ENCODE peak calls at places on chromosomes 3 and 15, in five cellular contexts. F is pancreas; K is GM12865; R is activated naive CD4-positive, alpha-beta T cell treated with anti-CD3 and anti-CD28 coated beads, Interleukin-2, amount 10 ng/mL, durations not matched to agents 7 days and 5 days; E is kidney glomerular epithelial cell. H is an unnamed sample.

GRCh38 chr3:111737712-111738097 is 121.4 kb upstream of the PHLDB2 start:
- DNase-seq in F (peak; percentile 71), K (peak; percentile 29), R (no peak), E (peak; percentile 69), H (peak; percentile 94)

GRCh38 chr15:40111888-40112287 is 3.2 kb upstream of the BMF start:
- DNase-seq in F (no peak), K (no peak), R (no peak), E (no peak), H (no peak)

GRCh38 chr3:49724586-49724985 is 835 bp upstream of the GMPPB start:
- DNase-seq in F (peak; percentile 48), K (peak; percentile 59), R (peak; percentile 59), E (no peak), H (no peak)

GRCh38 chr15:69860316-69860715 is 237.4 kb downstream of the TLE3 start:
- DNase-seq in F (no peak), K (no peak), R (no peak), E (no peak), H (no peak)

GRCh38 chr15:38010390-38010789 is 76.0 kb downstream of the TMCO5A start:
- DNase-seq in F (no peak), K (no peak), R (no peak), E (no peak), H (peak; percentile 68)

GRCh38 chr3:167113466-167113865 is 266.6 kb downstream of the ZBBX start:
- DNase-seq in F (no peak), K (no peak), R (no peak), E (no peak), H (no peak)

GRCh38 chr15:48500595-48500994 is 144.9 kb downstream of the FBN1 start:
- DNase-seq in F (no peak), K (peak; percentile 14), R (no peak), E (no peak), H (peak; percentile 87)

GRCh38 chr3:139388961-139389551 is 391 bp downstream of the COPB2 start:
- DNase-seq in F (no peak), K (peak; percentile 12), R (no peak), E (no peak), H (no peak)

GRCh38 chr15:95663156-95663831 is 667.2 kb upstream of the NR2F2 start:
- DNase-seq in F (no peak), K (no peak), R (no peak), E (no peak), H (peak; percentile 51)

GRCh38 chr3:177693596-177693995 is 496.3 kb upstream of the TBL1XR1 start:
- DNase-seq in F (no peak), K (no peak), R (no peak), E (no peak), H (no peak)

GRCh38 chr3:51510996-51511395 is 11.2 kb upstream of the DCAF1 start:
- DNase-seq in F (no peak), K (no peak), R (no peak), E (no peak), H (no peak)

GRCh38 chr15:77335298-77335697 is 84.6 kb downstream of the PEAK1 start:
- DNase-seq in F (no peak), K (no peak), R (no peak), E (no peak), H (no peak)

GRCh38 chr3:110521019-110521418 is 550.6 kb upstream of the NECTIN3 start:
- DNase-seq in F (no peak), K (no peak), R (no peak), E (no peak), H (peak; percentile 83)

GRCh38 chr15:35956066-35956465 is 410.1 kb upstream of the DPH6 start:
- DNase-seq in F (no peak), K (no peak), R (no peak), E (no peak), H (no peak)

GRCh38 chr3:159185443-159186050 is 383.7 kb downstream of the MFSD1 start:
- DNase-seq in F (no peak), K (peak; percentile 54), R (no peak), E (no peak), H (no peak)

GRCh38 chr3:157999246-157999645 is 107.0 kb downstream of the SHOX2 start:
- DNase-seq in F (no peak), K (no peak), R (no peak), E (no peak), H (no peak)